ENCODE peak calls at places on chromosomes 6 and 20, in five cellular contexts. One of them, this sample, is unnamed.

GRCh38 chr6:149334682-149335160 is 17.2 kb downstream of the TAB2 start:
- DNase-seq in T-helper 22 cell: no peak
- DNase-seq in astrocyte of the spinal cord: peak; percentile 74
- DNase-seq in AG20443: peak; percentile 62
- DNase-seq in NCI-H1092 treated with DMSO at 0.1 percent for 48 hours: no peak
- DNase-seq in this sample: no peak

GRCh38 chr20:53918010-53918311 is 152.4 kb downstream of the BCAS1 start:
- DNase-seq in T-helper 22 cell: no peak
- DNase-seq in astrocyte of the spinal cord: no peak
- DNase-seq in AG20443: no peak
- DNase-seq in NCI-H1092 treated with DMSO at 0.1 percent for 48 hours: no peak
- DNase-seq in this sample: no peak

GRCh38 chr20:49794336-49795124 is 18.1 kb upstream of the SLC9A8 start:
- DNase-seq in T-helper 22 cell: peak; percentile 2
- DNase-seq in astrocyte of the spinal cord: no peak
- DNase-seq in AG20443: peak; percentile 33
- DNase-seq in NCI-H1092 treated with DMSO at 0.1 percent for 48 hours: no peak
- DNase-seq in this sample: no peak

GRCh38 chr6:29941006-29941405 is 1.3 kb upstream of the HLA-A start:
- DNase-seq in T-helper 22 cell: no peak
- DNase-seq in astrocyte of the spinal cord: no peak
- DNase-seq in AG20443: no peak
- DNase-seq in NCI-H1092 treated with DMSO at 0.1 percent for 48 hours: no peak
- DNase-seq in this sample: no peak

GRCh38 chr6:23522751-23523527 is 603.1 kb upstream of the NRSN1 start:
- DNase-seq in T-helper 22 cell: no peak
- DNase-seq in astrocyte of the spinal cord: no peak
- DNase-seq in AG20443: no peak
- DNase-seq in NCI-H1092 treated with DMSO at 0.1 percent for 48 hours: no peak
- DNase-seq in this sample: no peak

GRCh38 chr6:148217921-148218320 is 124.7 kb upstream of the SASH1 start:
- DNase-seq in T-helper 22 cell: no peak
- DNase-seq in astrocyte of the spinal cord: no peak
- DNase-seq in AG20443: no peak
- DNase-seq in NCI-H1092 treated with DMSO at 0.1 percent for 48 hours: no peak
- DNase-seq in this sample: no peak

GRCh38 chr6:44646355-44646754 is 258.8 kb downstream of the CDC5L start:
- DNase-seq in T-helper 22 cell: no peak
- DNase-seq in astrocyte of the spinal cord: peak; percentile 93
- DNase-seq in AG20443: peak; percentile 72
- DNase-seq in NCI-H1092 treated with DMSO at 0.1 percent for 48 hours: no peak
- DNase-seq in this sample: no peak

GRCh38 chr6:5422321-5422915 is 161.1 kb downstream of the FARS2 start:
- DNase-seq in T-helper 22 cell: no peak
- DNase-seq in astrocyte of the spinal cord: peak; percentile 59
- DNase-seq in AG20443: peak; percentile 74
- DNase-seq in NCI-H1092 treated with DMSO at 0.1 percent for 48 hours: peak; percentile 36
- DNase-seq in this sample: peak; percentile 34

GRCh38 chr6:108942556-108943492 is 94.6 kb downstream of the ARMC2 start:
- DNase-seq in T-helper 22 cell: peak; percentile 50
- DNase-seq in astrocyte of the spinal cord: no peak
- DNase-seq in AG20443: no peak
- DNase-seq in NCI-H1092 treated with DMSO at 0.1 percent for 48 hours: no peak
- DNase-seq in this sample: no peak

GRCh38 chr20:58149412-58150091 is 78.9 kb downstream of the ANKRD60 start:
- DNase-seq in T-helper 22 cell: no peak
- DNase-seq in astrocyte of the spinal cord: no peak
- DNase-seq in AG20443: no peak
- DNase-seq in NCI-H1092 treated with DMSO at 0.1 percent for 48 hours: no peak
- DNase-seq in this sample: no peak

GRCh38 chr6:147211831-147212230 is 7.6 kb downstream of the STXBP5 start:
- DNase-seq in T-helper 22 cell: no peak
- DNase-seq in astrocyte of the spinal cord: no peak
- DNase-seq in AG20443: no peak
- DNase-seq in NCI-H1092 treated with DMSO at 0.1 percent for 48 hours: no peak
- DNase-seq in this sample: no peak

GRCh38 chr6:136640132-136640915 is 90.1 kb upstream of the MAP7 start:
- DNase-seq in T-helper 22 cell: no peak
- DNase-seq in astrocyte of the spinal cord: peak; percentile 34
- DNase-seq in AG20443: peak; percentile 64
- DNase-seq in NCI-H1092 treated with DMSO at 0.1 percent for 48 hours: no peak
- DNase-seq in this sample: no peak

GRCh38 chr20:47319517-47320252 is 36.8 kb downstream of the ZMYND8 start:
- DNase-seq in T-helper 22 cell: no peak
- DNase-seq in astrocyte of the spinal cord: peak; percentile 85
- DNase-seq in AG20443: peak; percentile 71
- DNase-seq in NCI-H1092 treated with DMSO at 0.1 percent for 48 hours: peak; percentile 30
- DNase-seq in this sample: no peak

GRCh38 chr20:9506964-9507369 is 7.4 kb upstream of the LAMP5 start:
- DNase-seq in T-helper 22 cell: no peak
- DNase-seq in astrocyte of the spinal cord: no peak
- DNase-seq in AG20443: no peak
- DNase-seq in NCI-H1092 treated with DMSO at 0.1 percent for 48 hours: no peak
- DNase-seq in this sample: no peak

GRCh38 chr20:20744170-20744725 is 31.8 kb upstream of the RALGAPA2 start:
- DNase-seq in T-helper 22 cell: no peak
- DNase-seq in astrocyte of the spinal cord: no peak
- DNase-seq in AG20443: no peak
- DNase-seq in NCI-H1092 treated with DMSO at 0.1 percent for 48 hours: peak; percentile 97
- DNase-seq in this sample: peak; percentile 40

GRCh38 chr6:134052776-134053120 is 324 bp upstream of the SLC2A12 start:
- DNase-seq in T-helper 22 cell: no peak
- DNase-seq in astrocyte of the spinal cord: no peak
- DNase-seq in AG20443: no peak
- DNase-seq in NCI-H1092 treated with DMSO at 0.1 percent for 48 hours: no peak
- DNase-seq in this sample: no peak

GRCh38 chr6:90197854-90198496 is 98.7 kb downstream of the BACH2 start:
- DNase-seq in T-helper 22 cell: no peak
- DNase-seq in astrocyte of the spinal cord: peak; percentile 53
- DNase-seq in AG20443: peak; percentile 60
- DNase-seq in NCI-H1092 treated with DMSO at 0.1 percent for 48 hours: no peak
- DNase-seq in this sample: peak; percentile 16

GRCh38 chr6:41682497-41682961 is 44.3 kb downstream of the MDFI start:
- DNase-seq in T-helper 22 cell: no peak
- DNase-seq in astrocyte of the spinal cord: peak; percentile 9
- DNase-seq in AG20443: no peak
- DNase-seq in NCI-H1092 treated with DMSO at 0.1 percent for 48 hours: no peak
- DNase-seq in this sample: no peak

GRCh38 chr6:148538251-148539190 is 195.9 kb downstream of the SASH1 start:
- DNase-seq in T-helper 22 cell: no peak
- DNase-seq in astrocyte of the spinal cord: peak; percentile 83
- DNase-seq in AG20443: peak; percentile 73
- DNase-seq in NCI-H1092 treated with DMSO at 0.1 percent for 48 hours: peak; percentile 58
- DNase-seq in this sample: no peak

GRCh38 chr20:18637296-18637695 is 49.4 kb downstream of the DTD1 start:
- DNase-seq in T-helper 22 cell: no peak
- DNase-seq in astrocyte of the spinal cord: no peak
- DNase-seq in AG20443: no peak
- DNase-seq in NCI-H1092 treated with DMSO at 0.1 percent for 48 hours: no peak
- DNase-seq in this sample: no peak

GRCh38 chr6:10429638-10430427 is 15.0 kb upstream of the TFAP2A start:
- DNase-seq in T-helper 22 cell: no peak
- DNase-seq in astrocyte of the spinal cord: no peak
- DNase-seq in AG20443: peak; percentile 45
- DNase-seq in NCI-H1092 treated with DMSO at 0.1 percent for 48 hours: peak; percentile 38
- DNase-seq in this sample: peak; percentile 50

GRCh38 chr20:46939566-46939965 is 44.9 kb downstream of the EYA2 start:
- DNase-seq in T-helper 22 cell: no peak
- DNase-seq in astrocyte of the spinal cord: no peak
- DNase-seq in AG20443: no peak
- DNase-seq in NCI-H1092 treated with DMSO at 0.1 percent for 48 hours: no peak
- DNase-seq in this sample: no peak

GRCh38 chr20:49230575-49231211 is 11.5 kb downstream of the DDX27 start:
- DNase-seq in T-helper 22 cell: no peak
- DNase-seq in astrocyte of the spinal cord: no peak
- DNase-seq in AG20443: peak; percentile 54
- DNase-seq in NCI-H1092 treated with DMSO at 0.1 percent for 48 hours: no peak
- DNase-seq in this sample: no peak

GRCh38 chr6:117425431-117426153 is at the start of gene ROS1:
- DNase-seq in T-helper 22 cell: no peak
- DNase-seq in astrocyte of the spinal cord: no peak
- DNase-seq in AG20443: no peak
- DNase-seq in NCI-H1092 treated with DMSO at 0.1 percent for 48 hours: no peak
- DNase-seq in this sample: no peak

GRCh38 chr6:168367285-168367720 is 47.7 kb upstream of the DACT2 start:
- DNase-seq in T-helper 22 cell: no peak
- DNase-seq in astrocyte of the spinal cord: no peak
- DNase-seq in AG20443: no peak
- DNase-seq in NCI-H1092 treated with DMSO at 0.1 percent for 48 hours: no peak
- DNase-seq in this sample: no peak